ENCODE peak calls at places on chromosomes 13 and 19, in nine cellular contexts. H is CD4-positive, alpha-beta memory T cell; W is stomach; Q is heart right ventricle; E is ovary; Y is neural progenitor cell; Z is transverse colon; J is psoas muscle; V is aorta. P is an unnamed sample.

GRCh38 chr13:35923347-35923746 is 207.8 kb downstream of the DCLK1 start:
- DNase-seq in Z (no peak), Y (no peak), E (no peak), H (no peak), W (no peak), V (no peak), J (no peak), Q (peak; percentile 15), P (peak; percentile 95)

GRCh38 chr13:26200811-26201210 is 21.3 kb downstream of the RNF6 start:
- DNase-seq in Q (no peak), H (no peak), J (no peak), E (no peak), Y (no peak), V (no peak), Z (no peak), W (no peak), P (no peak)

GRCh38 chr13:93248627-93249047 is 22.0 kb downstream of the GPC6 start:
- DNase-seq in Q (no peak), H (no peak), E (no peak), J (no peak), V (peak; percentile 50), W (peak; percentile 31), Y (peak; percentile 73), Z (no peak), P (peak; percentile 92)

GRCh38 chr13:30870049-30870884 is 35.8 kb upstream of the MEDAG start:
- DNase-seq in Q (peak; percentile 65), Z (peak; percentile 55), V (peak; percentile 92), J (peak; percentile 90), E (peak; percentile 81), Y (peak; percentile 11), H (no peak), W (peak; percentile 42), P (peak; percentile 93)

GRCh38 chr13:50713849-50714248 is 129.6 kb downstream of the DLEU7 start:
- DNase-seq in W (no peak), H (peak; percentile 33), J (no peak), Z (peak; percentile 8), E (no peak), Y (no peak), Q (no peak), V (no peak), P (no peak)

GRCh38 chr13:26831336-26831908 is 70.8 kb upstream of the GPR12 start:
- DNase-seq in H (no peak), V (no peak), Q (no peak), W (no peak), Z (no peak), Y (no peak), E (no peak), J (no peak), P (peak; percentile 3)

GRCh38 chr19:13788991-13789390 is 6.3 kb upstream of the ZSWIM4 start:
- DNase-seq in Z (peak; percentile 38), H (peak; percentile 49), Q (no peak), Y (no peak), E (no peak), W (no peak), J (no peak), V (peak; percentile 67), P (no peak)

GRCh38 chr19:46704379-46705076 is 12.4 kb downstream of the PRKD2 start:
- DNase-seq in W (peak; percentile 85), E (peak; percentile 79), V (peak; percentile 81), Z (peak; percentile 81), Y (peak; percentile 71), J (peak; percentile 87), Q (peak; percentile 74), H (peak; percentile 83), P (peak; percentile 70)

GRCh38 chr13:114071441-114071840 is 61.0 kb downstream of the RASA3 start:
- DNase-seq in H (no peak), Y (peak; percentile 93), V (peak; percentile 43), Q (no peak), E (no peak), Z (no peak), W (no peak), J (no peak), P (no peak)

GRCh38 chr19:52898101-52898500 is 666 bp upstream of the ZNF320 start:
- DNase-seq in Z (no peak), Y (peak; percentile 41), W (no peak), J (no peak), E (peak; percentile 34), V (no peak), Q (peak; percentile 10), H (no peak), P (no peak)

GRCh38 chr19:52891336-52891735 is 6.1 kb downstream of the ZNF320 start:
- DNase-seq in Q (no peak), E (no peak), Y (no peak), V (no peak), H (no peak), W (no peak), J (no peak), Z (no peak), P (no peak)

GRCh38 chr19:52897149-52897935 is at the start of gene ZNF320:
- DNase-seq in Q (peak; percentile 97), Y (peak; percentile 97), E (peak; percentile 97), V (peak; percentile 97), J (peak; percentile 97), Z (peak; percentile 97), W (peak; percentile 98), H (peak; percentile 89), P (peak; percentile 93)

GRCh38 chr19:52901842-52902241 is 4.4 kb upstream of the ZNF320 start:
- DNase-seq in H (no peak), E (no peak), Y (no peak), W (no peak), J (no peak), Q (no peak), Z (no peak), V (no peak), P (no peak)

GRCh38 chr19:52896431-52897148 is 845 bp downstream of the ZNF320 start:
- DNase-seq in Q (peak; percentile 20), Y (peak; percentile 41), J (peak; percentile 58), E (peak; percentile 51), W (peak; percentile 57), H (peak; percentile 0), V (no peak), Z (peak; percentile 73), P (peak; percentile 2)
- H3K4me1 ChIP-seq in Q (peaks cover 18% of the 10 kb centered on the region), Y (peaks cover 13% of the 10 kb centered on the region), J (peaks cover 5% of the 10 kb centered on the region), E (peaks cover 6% of the 10 kb centered on the region), W (peaks cover 29% of the 10 kb centered on the region), H (peaks cover 14% of the 10 kb centered on the region), V (no peaks in the 10 kb centered on the region), Z (no peaks in the 10 kb centered on the region), P (no peaks in the 10 kb centered on the region)

GRCh38 chr19:20879501-20879900 is 43.5 kb upstream of the ZNF85 start:
- DNase-seq in E (no peak), W (no peak), Z (no peak), V (no peak), Y (no peak), J (no peak), Q (no peak), H (no peak), P (no peak)
- H3K9me3 ChIP-seq in E (no peaks in the 10 kb centered on the region), W (no peaks in the 10 kb centered on the region), Z (no peaks in the 10 kb centered on the region), V (peaks cover 33% of the 10 kb centered on the region), Y (no peaks in the 10 kb centered on the region), J (no peaks in the 10 kb centered on the region), Q (no peaks in the 10 kb centered on the region), H (peaks cover 3% of the 10 kb centered on the region), P (peaks cover 65% of the 10 kb centered on the region)

GRCh38 chr19:16360738-16361137 is 36.1 kb downstream of the KLF2 start:
- DNase-seq in V (no peak), J (no peak), W (no peak), E (no peak), H (no peak), Y (no peak), Z (no peak), Q (no peak), P (no peak)

GRCh38 chr19:16363133-16363851 is 38.7 kb downstream of the KLF2 start:
- DNase-seq in H (no peak), E (no peak), Y (no peak), Z (peak; percentile 92), V (no peak), Q (no peak), J (no peak), W (peak; percentile 88), P (no peak)

GRCh38 chr19:16361926-16362325 is 37.3 kb downstream of the KLF2 start:
- DNase-seq in Z (no peak), H (no peak), E (no peak), J (no peak), W (no peak), V (no peak), Q (no peak), Y (no peak), P (no peak)

GRCh38 chr19:16359964-16360363 is 35.3 kb downstream of the KLF2 start:
- DNase-seq in Y (no peak), E (no peak), H (no peak), Q (no peak), J (no peak), V (no peak), Z (no peak), W (no peak), P (no peak)

GRCh38 chr19:16361254-16361653 is 36.6 kb downstream of the KLF2 start:
- DNase-seq in W (no peak), E (no peak), Z (no peak), J (no peak), H (no peak), V (no peak), Y (no peak), Q (no peak), P (no peak)
- H3K4me1 ChIP-seq in W (peaks cover 33% of the 10 kb centered on the region), E (peaks cover 8% of the 10 kb centered on the region), Z (peaks cover 13% of the 10 kb centered on the region), J (peaks cover 16% of the 10 kb centered on the region), H (peaks cover 99% of the 10 kb centered on the region), V (no peaks in the 10 kb centered on the region), Y (no peaks in the 10 kb centered on the region), Q (peaks cover 22% of the 10 kb centered on the region), P (no peaks in the 10 kb centered on the region)

GRCh38 chr19:9148687-9149086 is 8.5 kb downstream of the ZNF317 start:
- DNase-seq in Y (no peak), J (no peak), Z (no peak), H (no peak), V (no peak), W (no peak), E (no peak), Q (no peak), P (no peak)
- H3K9me3 ChIP-seq in Y (peaks cover 37% of the 10 kb centered on the region), J (peaks cover 31% of the 10 kb centered on the region), Z (peaks cover 20% of the 10 kb centered on the region), H (peaks cover 8% of the 10 kb centered on the region), V (peaks cover 4% of the 10 kb centered on the region), W (peaks cover 21% of the 10 kb centered on the region), E (no peaks in the 10 kb centered on the region), Q (peaks cover 20% of the 10 kb centered on the region), P (peaks cover 67% of the 10 kb centered on the region)

GRCh38 chr13:41058229-41059070 is 2.9 kb upstream of the WBP4 start:
- DNase-seq in W (no peak), Z (no peak), Y (no peak), J (no peak), E (no peak), H (no peak), Q (no peak), V (no peak), P (no peak)
- H3K4me1 ChIP-seq in W (peaks cover 75% of the 10 kb centered on the region), Z (peaks cover 53% of the 10 kb centered on the region), Y (peaks cover 14% of the 10 kb centered on the region), J (peaks cover 65% of the 10 kb centered on the region), E (peaks cover 9% of the 10 kb centered on the region), H (peaks cover 52% of the 10 kb centered on the region), Q (peaks cover 77% of the 10 kb centered on the region), V (peaks cover 4% of the 10 kb centered on the region), P (peaks cover 23% of the 10 kb centered on the region)